ENCODE peak calls at places on chromosomes 1 and 21, in ten cellular contexts. D, H, V, S, I, L, F, Z, C and P are unnamed samples.

GRCh38 chr21:34807881-34808568 is 139.2 kb downstream of the CLIC6 start:
- DNase-seq in L (no peak), V (peak), H (peak), C (peak), I (peak), F (peak), D (peak), S (no peak), Z (peak), P (peak)

GRCh38 chr21:38297193-38297592 is 40.4 kb downstream of the KCNJ15 start:
- DNase-seq in F (no peak), Z (peak), S (no peak), D (peak), L (no peak), V (no peak), C (peak), I (no peak), H (no peak), P (peak)

GRCh38 chr1:11550664-11551283 is 71.8 kb downstream of the DISP3 start:
- DNase-seq in C (peak), D (peak), Z (peak), L (peak), V (no peak), F (no peak), H (peak), S (no peak), I (no peak), P (peak)

GRCh38 chr1:213499444-213499843 is 448.4 kb downstream of the RPS6KC1 start:
- DNase-seq in C (no peak), V (no peak), H (no peak), I (no peak), D (no peak), F (no peak), S (no peak), L (no peak), Z (no peak), P (no peak)

GRCh38 chr1:244083544-244083943 is 32.5 kb downstream of the ZBTB18 start:
- DNase-seq in F (no peak), V (no peak), Z (no peak), S (no peak), C (no peak), L (no peak), D (no peak), H (no peak), I (no peak), P (no peak)

GRCh38 chr1:192810253-192810880 is 1.5 kb downstream of the RGS2 start:
- DNase-seq in D (peak), C (peak), H (no peak), S (no peak), L (no peak), V (no peak), Z (no peak), I (peak), F (no peak), P (no peak)

GRCh38 chr1:222788328-222789156 is 26.3 kb upstream of the DISP1 start:
- DNase-seq in H (no peak), V (no peak), Z (no peak), C (no peak), S (no peak), F (no peak), D (no peak), I (no peak), L (no peak), P (peak)

GRCh38 chr1:54054438-54054749 is 986 bp downstream of the TCEANC2 start:
- DNase-seq in F (no peak), H (no peak), L (no peak), D (no peak), V (no peak), C (no peak), S (no peak), I (no peak), Z (no peak), P (no peak)

GRCh38 chr1:67941746-67942145 is 108.5 kb upstream of the GNG12 start:
- DNase-seq in H (no peak), D (no peak), L (no peak), Z (no peak), C (peak), V (no peak), F (no peak), I (no peak), S (no peak), P (peak)

GRCh38 chr1:171210355-171210754 is 25.3 kb downstream of the FMO2 start:
- DNase-seq in S (no peak), H (no peak), D (peak), I (no peak), Z (no peak), V (no peak), L (peak), C (peak), F (no peak), P (peak)

GRCh38 chr1:42949312-42950145 is 9.1 kb downstream of the SLC2A1 start:
- DNase-seq in I (no peak), F (no peak), C (no peak), V (no peak), H (no peak), Z (no peak), D (no peak), L (no peak), S (no peak), P (no peak)

GRCh38 chr1:22509815-22510214 is 53.5 kb upstream of the EPHA8 start:
- DNase-seq in F (no peak), D (no peak), Z (peak), I (no peak), S (no peak), V (no peak), L (no peak), C (peak), H (no peak), P (no peak)

GRCh38 chr1:174408142-174408541 is 39.6 kb upstream of the GPR52 start:
- DNase-seq in C (no peak), L (no peak), V (no peak), Z (no peak), S (no peak), F (no peak), I (no peak), D (no peak), H (no peak), P (peak)

GRCh38 chr1:45302505-45303331 is 24.0 kb upstream of the HPDL start:
- DNase-seq in F (no peak), D (no peak), C (no peak), V (no peak), L (no peak), Z (no peak), H (no peak), S (no peak), I (no peak), P (no peak)

GRCh38 chr1:27403065-27403726 is 10.8 kb downstream of the GPR3 start:
- DNase-seq in D (peak), F (no peak), H (peak), I (peak), S (peak), V (peak), C (peak), L (peak), Z (peak), P (peak)

GRCh38 chr1:13469343-13469742 is 44.5 kb downstream of the LRRC38 start:
- DNase-seq in H (peak), I (no peak), F (no peak), C (no peak), L (peak), Z (no peak), D (no peak), V (no peak), S (no peak), P (no peak)

GRCh38 chr1:52157582-52157981 is 15.7 kb downstream of the ZFYVE9 start:
- DNase-seq in L (no peak), H (no peak), C (peak), Z (peak), I (no peak), V (no peak), D (peak), F (no peak), S (no peak), P (peak)

GRCh38 chr21:16181024-16181423 is 451.2 kb downstream of the USP25 start:
- DNase-seq in S (no peak), V (no peak), F (no peak), Z (peak), I (no peak), D (peak), L (no peak), C (no peak), H (no peak), P (peak)

GRCh38 chr1:226611301-226611700 is 62.7 kb downstream of the STUM start:
- DNase-seq in L (no peak), F (no peak), S (no peak), I (no peak), D (no peak), C (no peak), H (no peak), V (peak), Z (no peak), P (no peak)

GRCh38 chr1:230458509-230458908 is 32.4 kb upstream of the PGBD5 start:
- DNase-seq in S (no peak), V (no peak), L (no peak), H (no peak), Z (peak), I (no peak), C (peak), F (no peak), D (peak), P (peak)

GRCh38 chr1:53589043-53589887 is 130.1 kb downstream of the DMRTB1 start:
- DNase-seq in C (no peak), D (no peak), L (peak), F (no peak), H (no peak), I (no peak), Z (no peak), V (no peak), S (no peak), P (no peak)

GRCh38 chr21:29382029-29382654 is 83.4 kb downstream of the BACH1 start:
- DNase-seq in L (no peak), S (no peak), H (no peak), V (no peak), I (no peak), D (peak), F (no peak), C (peak), Z (peak), P (peak)

GRCh38 chr1:92577251-92577895 is 90.6 kb upstream of the GFI1 start:
- DNase-seq in Z (peak), F (no peak), C (peak), L (peak), I (no peak), V (no peak), S (no peak), H (no peak), D (peak), P (peak)

GRCh38 chr1:204623894-204624361 is 61.6 kb downstream of the LRRN2 start:
- DNase-seq in I (no peak), V (no peak), Z (no peak), L (no peak), S (no peak), F (no peak), H (no peak), D (no peak), C (no peak), P (no peak)

GRCh38 chr1:119626841-119627240 is 21.2 kb downstream of the ZNF697 start:
- DNase-seq in L (peak), S (no peak), C (peak), Z (peak), V (no peak), D (peak), F (no peak), H (no peak), I (no peak), P (peak)

DNA sequence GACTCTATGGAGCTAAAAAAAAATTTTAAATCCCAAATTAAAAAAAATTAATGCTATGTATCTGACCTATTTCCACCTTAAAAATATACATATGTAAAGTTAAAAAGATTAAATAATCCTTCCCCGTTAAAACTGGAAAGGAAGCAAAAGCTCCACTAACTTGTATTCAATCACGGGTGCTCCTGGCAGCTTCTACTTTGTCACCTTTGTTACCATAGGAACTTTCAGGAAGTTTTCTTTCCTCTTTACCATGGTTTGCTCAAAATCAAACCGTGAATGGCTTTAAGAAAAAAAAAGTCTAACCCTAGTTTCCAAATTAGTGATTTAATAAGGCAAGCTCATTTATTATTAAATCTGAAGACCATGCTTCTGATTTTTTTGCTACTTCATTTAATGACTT is 3.5 kb downstream of the GPATCH2 start:
- DNase-seq in H (no peak), D (no peak), I (no peak), L (no peak), V (no peak), F (no peak), Z (no peak), S (no peak), C (peak), P (no peak)
- TF ChIP-seq CTCF in H (no peak), D (no peak), I (no peak), L (no peak), V (no peak), F (no peak), Z (no peak), S (no peak), C (no peak), P (no peak)

DNA sequence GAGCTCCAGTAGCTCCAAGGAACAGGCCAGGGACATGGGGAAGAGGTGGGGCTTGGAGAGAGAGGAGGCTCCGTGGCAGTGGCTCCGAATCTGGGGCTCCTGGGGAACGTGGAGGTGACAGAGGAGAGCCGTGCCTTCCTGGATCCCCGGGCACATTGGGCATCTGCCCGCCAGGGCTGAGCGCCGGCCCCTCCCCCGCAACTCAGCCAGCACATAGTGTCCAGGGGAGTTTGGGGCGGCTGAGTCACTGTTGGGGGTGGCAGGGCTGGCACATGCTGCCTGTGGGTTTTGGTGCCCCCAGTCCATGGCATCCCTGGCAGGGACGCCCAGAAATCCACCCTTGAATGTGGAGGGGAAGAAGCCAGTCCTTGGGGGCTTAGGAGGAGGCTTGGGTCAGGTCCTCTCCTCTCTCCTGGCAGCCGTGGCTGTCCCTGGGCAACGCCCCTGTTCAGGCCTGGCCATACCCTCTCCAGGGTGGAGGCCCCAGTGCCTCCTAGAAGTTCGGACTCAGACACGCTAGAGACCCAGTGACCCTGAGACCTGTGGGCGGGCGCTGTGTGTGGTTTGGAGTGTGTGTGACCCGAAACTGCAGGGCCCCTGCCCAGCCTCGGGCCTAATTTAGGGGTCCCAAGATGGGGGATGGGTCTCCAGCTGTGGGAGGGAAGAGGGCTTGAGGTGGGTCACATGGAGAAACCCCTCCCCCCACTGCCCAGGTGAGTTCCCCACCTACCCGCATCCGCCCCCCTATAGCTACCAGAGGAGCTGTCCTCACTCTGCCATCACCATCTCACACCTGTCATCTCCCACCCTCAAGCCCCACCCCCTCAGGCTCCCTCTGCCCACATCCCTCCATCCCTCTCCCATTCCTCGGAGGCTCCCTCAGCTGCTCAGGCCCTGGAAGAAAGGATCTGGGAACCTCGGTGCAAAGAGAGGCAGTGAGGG is 1.6 kb downstream of the HSPB7 start:
- DNase-seq in L (peak), C (no peak), Z (no peak), S (no peak), H (peak), I (peak), D (no peak), F (no peak), V (no peak), P (no peak)
- H3K4me3 ChIP-seq in L (peak), C (no peak), Z (no peak), S (no peak), H (peak), I (peak), D (no peak), F (no peak), V (no peak), P (no peak)

GRCh38 chr1:56561227-56562019 is 17.9 kb downstream of the PLPP3 start:
- DNase-seq in F (no peak), C (no peak), I (no peak), S (no peak), Z (no peak), H (no peak), D (no peak), L (no peak), V (no peak), P (no peak)

GRCh38 chr1:56566040-56566774 is 13.2 kb downstream of the PLPP3 start:
- DNase-seq in S (no peak), H (no peak), V (no peak), Z (no peak), F (no peak), D (no peak), I (no peak), C (no peak), L (no peak), P (no peak)

GRCh38 chr1:56563568-56563967 is 15.8 kb downstream of the PLPP3 start:
- DNase-seq in C (no peak), D (no peak), I (no peak), H (no peak), S (no peak), V (no peak), L (no peak), F (no peak), Z (no peak), P (no peak)

GRCh38 chr1:56564615-56565014 is 14.7 kb downstream of the PLPP3 start:
- DNase-seq in Z (no peak), D (no peak), I (no peak), C (no peak), V (no peak), F (no peak), H (no peak), S (no peak), L (no peak), P (no peak)

GRCh38 chr1:56563045-56563444 is 16.3 kb downstream of the PLPP3 start:
- DNase-seq in L (no peak), F (no peak), D (no peak), V (no peak), C (no peak), S (no peak), I (no peak), H (no peak), Z (no peak), P (no peak)
- TF ChIP-seq CTCF in L (no peak), F (no peak), D (no peak), V (no peak), C (no peak), S (no peak), I (no peak), H (no peak), Z (no peak), P (no peak)

GRCh38 chr1:186812560-186812959 is 16.2 kb upstream of the PLA2G4A start:
- DNase-seq in L (no peak), F (no peak), H (no peak), D (peak), V (no peak), Z (peak), C (peak), I (no peak), S (no peak), P (peak)
- H3K4me3 ChIP-seq in L (no peak), F (no peak), H (no peak), D (no peak), V (no peak), Z (no peak), C (no peak), I (no peak), S (no peak), P (no peak)

GRCh38 chr1:114670083-114671010 is 498 bp upstream of the DENND2C start:
- DNase-seq in D (peak), C (peak), I (peak), S (peak), H (peak), F (peak), V (peak), L (peak), Z (peak), P (peak)
- TF ChIP-seq CTCF in D (peak), C (no peak), I (peak), S (peak), H (peak), F (no peak), V (peak), L (peak), Z (no peak), P (no peak)